ENCODE peak calls at places on chromosomes 16 and 17, in eight cellular contexts. V is HEK293T; K is Right ventricle myocardium superior; H is HFFc6; F is colonic mucosa; L is stimulated activated CD4-positive, alpha-beta T cell treated with anti-CD3 and anti-CD28 coated beads, TNF-alpha, amount 100 ng/mL, for 24 hours; Y is GDM1; T is mucosa of gallbladder. A is an unnamed sample.

GRCh38 chr16:29306953-29307597 is 99.4 kb downstream of the NPIPB11 start:
- DNase-seq in V (no peak), K (no peak), H (peak), F (no peak), L (no peak), Y (no peak), T (no peak), A (no peak)

GRCh38 chr17:4785311-4786110 is 653 bp downstream of the VMO1 start:
- DNase-seq in V (no peak), K (no peak), H (no peak), F (no peak), L (no peak), Y (no peak), T (no peak), A (no peak)

GRCh38 chr16:4240624-4241023 is 1.3 kb downstream of the SRL start:
- DNase-seq in V (no peak), K (peak), H (no peak), F (no peak), L (no peak), Y (no peak), T (no peak), A (no peak)

GRCh38 chr17:1486802-1487695 is 5.4 kb downstream of the MYO1C start:
- DNase-seq in V (peak), K (peak), H (peak), F (peak), L (peak), Y (no peak), T (peak), A (peak)

GRCh38 chr16:54177052-54177856 is 109.3 kb downstream of the IRX3 start:
- DNase-seq in V (no peak), K (no peak), H (no peak), F (no peak), L (no peak), Y (no peak), T (no peak), A (no peak)

GRCh38 chr17:43418441-43419374 is 19.9 kb downstream of the ARL4D start:
- DNase-seq in V (peak), K (peak), H (peak), F (no peak), L (no peak), Y (peak), T (no peak), A (peak)

GRCh38 chr16:85137323-85138072 is 25.2 kb upstream of the CIBAR2 start:
- DNase-seq in V (no peak), K (peak), H (peak), F (peak), L (no peak), Y (no peak), T (peak), A (peak)

GRCh38 chr17:3043737-3044365 is 19.6 kb downstream of the OR1D5 start:
- DNase-seq in V (peak), K (no peak), H (no peak), F (peak), L (no peak), Y (no peak), T (no peak), A (no peak)

GRCh38 chr16:13940397-13940933 is 20.5 kb downstream of the ERCC4 start:
- DNase-seq in V (no peak), K (no peak), H (no peak), F (no peak), L (no peak), Y (no peak), T (peak), A (no peak)

GRCh38 chr17:31476525-31477416 is 85.3 kb downstream of the RAB11FIP4 start:
- DNase-seq in V (no peak), K (no peak), H (no peak), F (no peak), L (no peak), Y (no peak), T (no peak), A (no peak)

GRCh38 chr17:45355087-45355486 is 38.3 kb upstream of the MAP3K14 start:
- DNase-seq in V (no peak), K (no peak), H (no peak), F (peak), L (no peak), Y (no peak), T (no peak), A (no peak)

GRCh38 chr16:12459401-12459791 is 344.3 kb downstream of the CPPED1 start:
- DNase-seq in V (no peak), K (peak), H (no peak), F (peak), L (no peak), Y (peak), T (peak), A (no peak)

GRCh38 chr16:69590590-69590989 is 24.8 kb downstream of the NFAT5 start:
- DNase-seq in V (no peak), K (no peak), H (no peak), F (no peak), L (no peak), Y (no peak), T (no peak), A (no peak)